ENCODE peak calls at places on chromosome 6, in ten cellular contexts. One of them, this sample, is unnamed.

GRCh38 chr6:159023893-159024292 is 20.9 kb downstream of the TAGAP start:
- DNase-seq in NCI-H1436: no peak
- DNase-seq in RWPE2: no peak
- DNase-seq in activated CD8-positive, alpha-beta T cell treated with anti-CD3 and anti-CD28 coated beads for 36 hours: peak
- DNase-seq in lower leg skin: no peak
- DNase-seq in NCI-H1105: no peak
- DNase-seq in uterus: no peak
- DNase-seq in body of pancreas: no peak
- DNase-seq in caudate nucleus: no peak
- DNase-seq in neural crest cell: no peak
- DNase-seq in this sample: no peak

GRCh38 chr6:110671447-110671846 is 143.8 kb downstream of the CDK19 start:
- DNase-seq in NCI-H1436: no peak
- DNase-seq in RWPE2: no peak
- DNase-seq in activated CD8-positive, alpha-beta T cell treated with anti-CD3 and anti-CD28 coated beads for 36 hours: no peak
- DNase-seq in lower leg skin: no peak
- DNase-seq in NCI-H1105: no peak
- DNase-seq in uterus: no peak
- DNase-seq in body of pancreas: no peak
- DNase-seq in caudate nucleus: no peak
- DNase-seq in neural crest cell: no peak
- DNase-seq in this sample: no peak

GRCh38 chr6:49549691-49550412 is 616 bp upstream of the C6orf141 start:
- DNase-seq in NCI-H1436: no peak
- DNase-seq in RWPE2: no peak
- DNase-seq in activated CD8-positive, alpha-beta T cell treated with anti-CD3 and anti-CD28 coated beads for 36 hours: no peak
- DNase-seq in lower leg skin: no peak
- DNase-seq in NCI-H1105: no peak
- DNase-seq in uterus: no peak
- DNase-seq in body of pancreas: no peak
- DNase-seq in caudate nucleus: no peak
- DNase-seq in neural crest cell: no peak
- DNase-seq in this sample: no peak

GRCh38 chr6:36897629-36898028 is 11.9 kb downstream of the C6orf89 start:
- DNase-seq in NCI-H1436: no peak
- DNase-seq in RWPE2: no peak
- DNase-seq in activated CD8-positive, alpha-beta T cell treated with anti-CD3 and anti-CD28 coated beads for 36 hours: peak
- DNase-seq in lower leg skin: no peak
- DNase-seq in NCI-H1105: no peak
- DNase-seq in uterus: no peak
- DNase-seq in body of pancreas: no peak
- DNase-seq in caudate nucleus: no peak
- DNase-seq in neural crest cell: no peak
- DNase-seq in this sample: no peak

GRCh38 chr6:36118550-36119107 is 11.7 kb upstream of the MAPK13 start:
- DNase-seq in NCI-H1436: no peak
- DNase-seq in RWPE2: no peak
- DNase-seq in activated CD8-positive, alpha-beta T cell treated with anti-CD3 and anti-CD28 coated beads for 36 hours: peak
- DNase-seq in lower leg skin: no peak
- DNase-seq in NCI-H1105: peak
- DNase-seq in uterus: no peak
- DNase-seq in body of pancreas: no peak
- DNase-seq in caudate nucleus: no peak
- DNase-seq in neural crest cell: no peak
- DNase-seq in this sample: no peak

GRCh38 chr6:3294396-3294795 is 35.6 kb downstream of the PSMG4 start:
- DNase-seq in NCI-H1436: no peak
- DNase-seq in RWPE2: no peak
- DNase-seq in activated CD8-positive, alpha-beta T cell treated with anti-CD3 and anti-CD28 coated beads for 36 hours: no peak
- DNase-seq in lower leg skin: no peak
- DNase-seq in NCI-H1105: no peak
- DNase-seq in uterus: no peak
- DNase-seq in body of pancreas: no peak
- DNase-seq in caudate nucleus: no peak
- DNase-seq in neural crest cell: no peak
- DNase-seq in this sample: no peak

GRCh38 chr6:131381694-131382093 is 191.3 kb upstream of the ARG1 start:
- DNase-seq in NCI-H1436: no peak
- DNase-seq in RWPE2: no peak
- DNase-seq in activated CD8-positive, alpha-beta T cell treated with anti-CD3 and anti-CD28 coated beads for 36 hours: no peak
- DNase-seq in lower leg skin: no peak
- DNase-seq in NCI-H1105: no peak
- DNase-seq in uterus: no peak
- DNase-seq in body of pancreas: no peak
- DNase-seq in caudate nucleus: no peak
- DNase-seq in neural crest cell: no peak
- DNase-seq in this sample: no peak

GRCh38 chr6:139050770-139051313 is 22.3 kb downstream of the ABRACL start:
- DNase-seq in NCI-H1436: no peak
- DNase-seq in RWPE2: no peak
- DNase-seq in activated CD8-positive, alpha-beta T cell treated with anti-CD3 and anti-CD28 coated beads for 36 hours: no peak
- DNase-seq in lower leg skin: no peak
- DNase-seq in NCI-H1105: no peak
- DNase-seq in uterus: no peak
- DNase-seq in body of pancreas: no peak
- DNase-seq in caudate nucleus: no peak
- DNase-seq in neural crest cell: no peak
- DNase-seq in this sample: no peak

GRCh38 chr6:162450358-162450757 is 277.2 kb downstream of the PRKN start:
- DNase-seq in NCI-H1436: no peak
- DNase-seq in RWPE2: no peak
- DNase-seq in activated CD8-positive, alpha-beta T cell treated with anti-CD3 and anti-CD28 coated beads for 36 hours: no peak
- DNase-seq in lower leg skin: no peak
- DNase-seq in NCI-H1105: no peak
- DNase-seq in uterus: no peak
- DNase-seq in body of pancreas: no peak
- DNase-seq in caudate nucleus: no peak
- DNase-seq in neural crest cell: no peak
- DNase-seq in this sample: no peak

GRCh38 chr6:163915131-163915530 is 500.6 kb downstream of the QKI start:
- DNase-seq in NCI-H1436: no peak
- DNase-seq in RWPE2: no peak
- DNase-seq in activated CD8-positive, alpha-beta T cell treated with anti-CD3 and anti-CD28 coated beads for 36 hours: no peak
- DNase-seq in lower leg skin: no peak
- DNase-seq in NCI-H1105: no peak
- DNase-seq in uterus: no peak
- DNase-seq in body of pancreas: no peak
- DNase-seq in caudate nucleus: no peak
- DNase-seq in neural crest cell: no peak
- DNase-seq in this sample: no peak

GRCh38 chr6:93447874-93448273 is 28.5 kb upstream of the EPHA7 start:
- DNase-seq in NCI-H1436: no peak
- DNase-seq in RWPE2: no peak
- DNase-seq in activated CD8-positive, alpha-beta T cell treated with anti-CD3 and anti-CD28 coated beads for 36 hours: no peak
- DNase-seq in lower leg skin: no peak
- DNase-seq in NCI-H1105: no peak
- DNase-seq in uterus: no peak
- DNase-seq in body of pancreas: no peak
- DNase-seq in caudate nucleus: no peak
- DNase-seq in neural crest cell: no peak
- DNase-seq in this sample: no peak

This sample was measured in substantia nigra.